ENCODE peak calls at places on chromosomes 4 and X, in ten cellular contexts. Z is A172; Q is posterior vena cava; V is LNCaP clone FGC; C is EL; W is astrocyte of the hippocampus; E is C1 segment of cervical spinal cord; J is amniotic epithelial cell; Y is chondrocyte; F is stimulated activated CD4-positive, alpha-beta T cell treated with anti-CD3 and anti-CD28 coated beads, Interleukin-4, amount 100 ng/mL, for 48 hours. N is an unnamed sample.

GRCh38 chrX:39733745-39734144 is 364.0 kb downstream of the BCOR start:
- DNase-seq in Z (no peak), Q (no peak), V (no peak), C (no peak), W (no peak), E (no peak), J (no peak), Y (no peak), F (no peak), N (no peak)

GRCh38 chr4:107243141-107243779 is 207.1 kb upstream of the DKK2 start:
- DNase-seq in Z (peak; percentile 71), Q (no peak), V (no peak), C (no peak), W (no peak), E (no peak), J (no peak), Y (no peak), F (no peak), N (peak; percentile 3)

GRCh38 chr4:168540086-168540864 is 43.4 kb downstream of the PALLD start:
- DNase-seq in Z (peak; percentile 85), Q (no peak), V (no peak), C (peak; percentile 85), W (peak; percentile 71), E (no peak), J (peak; percentile 91), Y (no peak), F (no peak), N (no peak)

GRCh38 chr4:141347738-141348524 is 127.2 kb downstream of the ZNF330 start:
- DNase-seq in Z (no peak), Q (no peak), V (no peak), C (peak; percentile 9), W (no peak), E (no peak), J (peak; percentile 76), Y (no peak), F (no peak), N (no peak)

GRCh38 chrX:9647475-9647874 is 118.2 kb downstream of the GPR143 start:
- DNase-seq in Z (no peak), Q (no peak), V (no peak), C (no peak), W (peak; percentile 29), E (no peak), J (no peak), Y (no peak), F (no peak), N (no peak)

GRCh38 chr4:157025898-157026297 is 50.1 kb upstream of the GLRB start:
- DNase-seq in Z (no peak), Q (no peak), V (no peak), C (no peak), W (no peak), E (no peak), J (no peak), Y (no peak), F (no peak), N (no peak)

GRCh38 chrX:38882894-38883620 is 81.8 kb downstream of the MID1IP1 start:
- DNase-seq in Z (peak; percentile 81), Q (no peak), V (no peak), C (peak; percentile 87), W (peak; percentile 65), E (no peak), J (peak; percentile 59), Y (no peak), F (no peak), N (peak; percentile 14)

GRCh38 chr4:129455462-129455861 is 359.5 kb downstream of the C4orf33 start:
- DNase-seq in Z (no peak), Q (no peak), V (no peak), C (peak; percentile 1), W (peak; percentile 7), E (no peak), J (no peak), Y (no peak), F (no peak), N (no peak)

GRCh38 chrX:70044541-70045245 is 5.0 kb downstream of the AWAT2 start:
- DNase-seq in Z (no peak), Q (no peak), V (no peak), C (peak; percentile 21), W (no peak), E (no peak), J (no peak), Y (no peak), F (no peak), N (no peak)

GRCh38 chrX:2642791-2643190 is 48.3 kb upstream of the CD99 start:
- DNase-seq in Z (no peak), Q (no peak), V (no peak), C (peak; percentile 19), W (no peak), E (no peak), J (peak; percentile 67), Y (no peak), F (no peak), N (no peak)

GRCh38 chrX:103461156-103461555 is 58.1 kb downstream of the RAB40A start:
- DNase-seq in Z (no peak), Q (no peak), V (no peak), C (no peak), W (no peak), E (no peak), J (peak; percentile 42), Y (no peak), F (no peak), N (no peak)

GRCh38 chrX:135384161-135384836 is 37.4 kb upstream of the SMIM10L2A start:
- DNase-seq in Z (no peak), Q (no peak), V (no peak), C (no peak), W (no peak), E (no peak), J (no peak), Y (no peak), F (peak; percentile 5), N (no peak)

GRCh38 chr4:111492501-111492900 is 652.8 kb upstream of the FAM241A start:
- DNase-seq in Z (no peak), Q (no peak), V (no peak), C (no peak), W (no peak), E (no peak), J (no peak), Y (no peak), F (no peak), N (no peak)

N was measured in LoVo.